ENCODE peak calls at places on chromosomes 11 and 22, in nine cellular contexts. One of them, this sample, is unnamed.

GRCh38 chr11:105000797-105001196 is 22.2 kb downstream of the CASP5 start:
- DNase-seq in cardiac muscle cell: no peak
- DNase-seq in WERI-Rb-1: peak; percentile 12
- DNase-seq in IMR-90: no peak
- DNase-seq in Peyer's patch: peak; percentile 80
- DNase-seq in upper lobe of right lung: no peak
- DNase-seq in body of pancreas: peak; percentile 9
- DNase-seq in coronary artery: no peak
- DNase-seq in fibroblast of lung: no peak
- DNase-seq in this sample: peak; percentile 34

GRCh38 chr11:116657842-116658825 is 114.7 kb downstream of the BUD13 start:
- DNase-seq in cardiac muscle cell: peak; percentile 3
- DNase-seq in WERI-Rb-1: no peak
- DNase-seq in IMR-90: no peak
- DNase-seq in Peyer's patch: no peak
- DNase-seq in upper lobe of right lung: no peak
- DNase-seq in body of pancreas: no peak
- DNase-seq in coronary artery: peak; percentile 38
- DNase-seq in fibroblast of lung: no peak
- DNase-seq in this sample: no peak

GRCh38 chr11:82927264-82927880 is 25.8 kb downstream of the DDIAS start:
- DNase-seq in cardiac muscle cell: peak; percentile 66
- DNase-seq in WERI-Rb-1: no peak
- DNase-seq in IMR-90: peak; percentile 64
- DNase-seq in Peyer's patch: peak; percentile 60
- DNase-seq in upper lobe of right lung: no peak
- DNase-seq in body of pancreas: no peak
- DNase-seq in coronary artery: no peak
- DNase-seq in fibroblast of lung: peak; percentile 69
- DNase-seq in this sample: peak; percentile 7

GRCh38 chr22:18031670-18032454 is 7.5 kb upstream of the MICAL3 start:
- DNase-seq in cardiac muscle cell: peak; percentile 84
- DNase-seq in WERI-Rb-1: no peak
- DNase-seq in IMR-90: peak; percentile 97
- DNase-seq in Peyer's patch: no peak
- DNase-seq in upper lobe of right lung: no peak
- DNase-seq in body of pancreas: peak; percentile 68
- DNase-seq in coronary artery: no peak
- DNase-seq in fibroblast of lung: peak; percentile 82
- DNase-seq in this sample: no peak

GRCh38 chr11:131661137-131661536 is 290.7 kb downstream of the NTM start:
- DNase-seq in cardiac muscle cell: peak; percentile 6
- DNase-seq in WERI-Rb-1: no peak
- DNase-seq in IMR-90: peak; percentile 32
- DNase-seq in Peyer's patch: no peak
- DNase-seq in upper lobe of right lung: no peak
- DNase-seq in body of pancreas: no peak
- DNase-seq in coronary artery: no peak
- DNase-seq in fibroblast of lung: peak; percentile 21
- DNase-seq in this sample: no peak

GRCh38 chr11:18721576-18722292 is 4.3 kb downstream of the IGSF22 start:
- DNase-seq in cardiac muscle cell: peak; percentile 57
- DNase-seq in WERI-Rb-1: peak; percentile 51
- DNase-seq in IMR-90: peak; percentile 34
- DNase-seq in Peyer's patch: peak; percentile 77
- DNase-seq in upper lobe of right lung: no peak
- DNase-seq in body of pancreas: peak; percentile 62
- DNase-seq in coronary artery: no peak
- DNase-seq in fibroblast of lung: peak; percentile 40
- DNase-seq in this sample: peak; percentile 28

GRCh38 chr11:130118636-130119387 is 40.8 kb upstream of the ST14 start:
- DNase-seq in cardiac muscle cell: no peak
- DNase-seq in WERI-Rb-1: no peak
- DNase-seq in IMR-90: no peak
- DNase-seq in Peyer's patch: peak; percentile 58
- DNase-seq in upper lobe of right lung: no peak
- DNase-seq in body of pancreas: no peak
- DNase-seq in coronary artery: no peak
- DNase-seq in fibroblast of lung: no peak
- DNase-seq in this sample: no peak

GRCh38 chr11:14969922-14970323 is 2.2 kb downstream of the CALCA start:
- DNase-seq in cardiac muscle cell: peak; percentile 33
- DNase-seq in WERI-Rb-1: peak; percentile 57
- DNase-seq in IMR-90: peak; percentile 7
- DNase-seq in Peyer's patch: no peak
- DNase-seq in upper lobe of right lung: peak; percentile 72
- DNase-seq in body of pancreas: peak; percentile 62
- DNase-seq in coronary artery: no peak
- DNase-seq in fibroblast of lung: peak; percentile 15
- DNase-seq in this sample: peak; percentile 49

GRCh38 chr11:62444271-62444833 is 25.5 kb downstream of the SCGB1A1 start:
- DNase-seq in cardiac muscle cell: peak; percentile 78
- DNase-seq in WERI-Rb-1: peak; percentile 26
- DNase-seq in IMR-90: peak; percentile 75
- DNase-seq in Peyer's patch: peak; percentile 78
- DNase-seq in upper lobe of right lung: peak; percentile 83
- DNase-seq in body of pancreas: peak; percentile 26
- DNase-seq in coronary artery: peak; percentile 90
- DNase-seq in fibroblast of lung: peak; percentile 53
- DNase-seq in this sample: no peak

GRCh38 chr22:42334875-42335512 is 64.5 kb upstream of the TCF20 start:
- DNase-seq in cardiac muscle cell: no peak
- DNase-seq in WERI-Rb-1: no peak
- DNase-seq in IMR-90: no peak
- DNase-seq in Peyer's patch: no peak
- DNase-seq in upper lobe of right lung: no peak
- DNase-seq in body of pancreas: no peak
- DNase-seq in coronary artery: no peak
- DNase-seq in fibroblast of lung: no peak
- DNase-seq in this sample: no peak

GRCh38 chr11:89381094-89381493 is 110.1 kb downstream of the NOX4 start:
- DNase-seq in cardiac muscle cell: peak; percentile 94
- DNase-seq in WERI-Rb-1: no peak
- DNase-seq in IMR-90: peak; percentile 98
- DNase-seq in Peyer's patch: no peak
- DNase-seq in upper lobe of right lung: no peak
- DNase-seq in body of pancreas: no peak
- DNase-seq in coronary artery: peak; percentile 74
- DNase-seq in fibroblast of lung: peak; percentile 82
- DNase-seq in this sample: no peak

GRCh38 chr11:15918212-15918611 is 438.1 kb downstream of the SOX6 start:
- DNase-seq in cardiac muscle cell: no peak
- DNase-seq in WERI-Rb-1: no peak
- DNase-seq in IMR-90: no peak
- DNase-seq in Peyer's patch: no peak
- DNase-seq in upper lobe of right lung: peak; percentile 8
- DNase-seq in body of pancreas: peak; percentile 12
- DNase-seq in coronary artery: no peak
- DNase-seq in fibroblast of lung: no peak
- DNase-seq in this sample: no peak

DNA sequence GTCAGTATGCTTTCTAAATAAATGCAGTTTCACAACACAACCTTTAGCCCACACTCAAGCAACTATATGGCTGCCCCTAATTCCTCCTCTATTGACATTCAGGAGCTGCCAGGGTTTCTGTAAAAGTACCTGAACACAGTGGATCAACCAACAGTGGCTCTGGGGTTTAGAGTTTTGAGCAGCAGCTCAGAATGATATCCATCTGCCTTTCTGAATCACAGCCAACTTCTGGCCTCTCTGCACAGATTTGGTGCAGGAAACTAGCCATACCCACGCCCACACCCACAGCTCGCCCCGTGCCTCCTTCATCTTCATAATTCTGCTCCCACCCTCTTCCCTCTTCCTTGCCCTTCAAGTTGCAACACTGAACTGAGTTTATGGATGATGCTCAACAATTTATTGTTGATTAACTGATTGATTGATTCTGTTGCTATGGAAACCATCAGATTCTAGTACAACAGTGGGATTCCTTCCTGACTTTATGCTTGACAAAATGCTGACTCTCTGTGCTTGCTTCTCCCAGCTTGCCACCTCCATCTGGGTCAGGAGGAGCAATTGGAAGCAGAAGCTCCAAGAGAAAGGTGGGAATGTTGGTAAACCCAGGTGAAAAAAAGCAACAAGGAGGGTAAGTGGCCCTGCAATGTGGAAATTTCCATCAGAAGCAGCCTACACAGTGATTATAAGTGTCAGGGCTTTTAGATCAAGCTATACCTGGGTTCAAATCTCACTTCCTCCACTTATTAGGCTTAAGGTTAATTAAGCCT is 70.9 kb downstream of the PANX1 start:
- DNase-seq in cardiac muscle cell: no peak
- DNase-seq in WERI-Rb-1: no peak
- DNase-seq in IMR-90: peak; percentile 29
- DNase-seq in Peyer's patch: no peak
- DNase-seq in upper lobe of right lung: no peak
- DNase-seq in body of pancreas: no peak
- DNase-seq in coronary artery: no peak
- DNase-seq in fibroblast of lung: peak; percentile 60
- DNase-seq in this sample: no peak
- TF ChIP-seq CTCF in cardiac muscle cell: no peak
- TF ChIP-seq CTCF in WERI-Rb-1: no peak
- TF ChIP-seq CTCF in IMR-90: no peak
- TF ChIP-seq CTCF in Peyer's patch: no peak
- TF ChIP-seq CTCF in upper lobe of right lung: no peak
- TF ChIP-seq CTCF in body of pancreas: no peak
- TF ChIP-seq CTCF in coronary artery: no peak
- TF ChIP-seq CTCF in fibroblast of lung: no peak
- TF ChIP-seq CTCF in this sample: no peak

GRCh38 chr11:96204366-96204659 is 138.7 kb downstream of the MAML2 start:
- DNase-seq in cardiac muscle cell: peak; percentile 32
- DNase-seq in WERI-Rb-1: no peak
- DNase-seq in IMR-90: no peak
- DNase-seq in Peyer's patch: no peak
- DNase-seq in upper lobe of right lung: no peak
- DNase-seq in body of pancreas: no peak
- DNase-seq in coronary artery: no peak
- DNase-seq in fibroblast of lung: peak; percentile 28
- DNase-seq in this sample: no peak
- H3K27ac ChIP-seq in cardiac muscle cell: no peak overlapping the region
- H3K27ac ChIP-seq in WERI-Rb-1: no peak overlapping the region
- H3K27ac ChIP-seq in IMR-90: no peak overlapping the region
- H3K27ac ChIP-seq in Peyer's patch: peak overlapping the region; percentile 25
- H3K27ac ChIP-seq in upper lobe of right lung: no peak overlapping the region
- H3K27ac ChIP-seq in body of pancreas: no peak overlapping the region
- H3K27ac ChIP-seq in coronary artery: no peak overlapping the region
- H3K27ac ChIP-seq in fibroblast of lung: no peak overlapping the region
- H3K27ac ChIP-seq in this sample: peak overlapping the region; percentile 78

GRCh38 chr22:20099099-20099711 is 16.7 kb upstream of the RANBP1 start:
- DNase-seq in cardiac muscle cell: no peak
- DNase-seq in WERI-Rb-1: no peak
- DNase-seq in IMR-90: no peak
- DNase-seq in Peyer's patch: no peak
- DNase-seq in upper lobe of right lung: no peak
- DNase-seq in body of pancreas: no peak
- DNase-seq in coronary artery: no peak
- DNase-seq in fibroblast of lung: no peak
- DNase-seq in this sample: no peak
- TF ChIP-seq CTCF in cardiac muscle cell: no peak
- TF ChIP-seq CTCF in WERI-Rb-1: no peak
- TF ChIP-seq CTCF in IMR-90: no peak
- TF ChIP-seq CTCF in Peyer's patch: no peak
- TF ChIP-seq CTCF in upper lobe of right lung: no peak
- TF ChIP-seq CTCF in body of pancreas: no peak
- TF ChIP-seq CTCF in coronary artery: no peak
- TF ChIP-seq CTCF in fibroblast of lung: no peak
- TF ChIP-seq CTCF in this sample: no peak

GRCh38 chr11:86737752-86738151 is 62.6 kb upstream of the PRSS23 start:
- DNase-seq in cardiac muscle cell: peak; percentile 87
- DNase-seq in WERI-Rb-1: no peak
- DNase-seq in IMR-90: peak; percentile 49
- DNase-seq in Peyer's patch: no peak
- DNase-seq in upper lobe of right lung: no peak
- DNase-seq in body of pancreas: no peak
- DNase-seq in coronary artery: no peak
- DNase-seq in fibroblast of lung: peak; percentile 78
- DNase-seq in this sample: no peak

GRCh38 chr11:86738615-86739014 is 61.7 kb upstream of the PRSS23 start:
- DNase-seq in cardiac muscle cell: no peak
- DNase-seq in WERI-Rb-1: no peak
- DNase-seq in IMR-90: no peak
- DNase-seq in Peyer's patch: no peak
- DNase-seq in upper lobe of right lung: no peak
- DNase-seq in body of pancreas: no peak
- DNase-seq in coronary artery: no peak
- DNase-seq in fibroblast of lung: no peak
- DNase-seq in this sample: no peak

GRCh38 chr11:86737223-86737622 is 63.1 kb upstream of the PRSS23 start:
- DNase-seq in cardiac muscle cell: no peak
- DNase-seq in WERI-Rb-1: no peak
- DNase-seq in IMR-90: no peak
- DNase-seq in Peyer's patch: no peak
- DNase-seq in upper lobe of right lung: no peak
- DNase-seq in body of pancreas: no peak
- DNase-seq in coronary artery: no peak
- DNase-seq in fibroblast of lung: no peak
- DNase-seq in this sample: no peak

GRCh38 chr11:86735462-86736302 is 63.3 kb upstream of the ME3 start:
- DNase-seq in cardiac muscle cell: peak; percentile 77
- DNase-seq in WERI-Rb-1: no peak
- DNase-seq in IMR-90: peak; percentile 82
- DNase-seq in Peyer's patch: no peak
- DNase-seq in upper lobe of right lung: no peak
- DNase-seq in body of pancreas: no peak
- DNase-seq in coronary artery: no peak
- DNase-seq in fibroblast of lung: peak; percentile 63
- DNase-seq in this sample: no peak

DNA sequence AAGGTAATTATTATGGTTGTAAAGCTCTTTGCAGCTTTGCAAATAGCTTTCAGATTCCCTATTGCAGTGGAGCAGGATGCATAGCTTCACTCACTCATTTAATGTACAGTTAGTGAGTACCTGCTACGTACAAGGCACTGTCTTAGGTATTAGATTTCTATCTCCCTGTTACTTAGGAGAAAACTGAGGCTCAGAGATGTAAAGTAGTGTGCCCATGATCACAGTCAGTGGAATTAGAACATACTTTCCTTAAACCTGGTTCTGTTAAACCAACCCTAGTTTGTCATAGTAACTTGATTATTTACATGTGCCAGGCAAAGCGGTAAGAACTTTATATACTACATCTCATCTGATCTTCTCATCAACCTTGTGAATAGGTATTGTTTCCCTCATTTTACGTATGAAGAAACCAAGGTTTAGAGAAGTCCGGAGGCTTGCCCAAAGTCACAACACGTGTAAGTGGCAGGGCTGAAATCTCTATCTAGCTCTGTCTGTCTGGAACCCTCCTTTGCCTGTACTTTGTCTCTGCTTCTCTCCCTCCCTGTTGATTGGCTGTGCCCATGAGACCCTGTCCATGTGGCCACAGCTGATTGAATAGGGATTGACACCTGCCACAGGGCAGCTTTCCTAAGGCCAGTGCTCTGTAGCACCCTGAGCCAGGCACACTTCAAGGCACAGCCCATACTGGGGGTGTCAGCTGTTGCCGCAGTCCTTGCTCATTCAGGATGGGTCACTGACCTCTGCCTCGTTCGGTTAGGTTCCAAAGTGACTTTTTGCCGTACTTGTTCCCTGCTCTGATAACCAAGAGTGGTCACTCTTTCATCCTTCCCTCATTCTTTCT is 63.8 kb upstream of the PRSS23 start:
- DNase-seq in cardiac muscle cell: no peak
- DNase-seq in WERI-Rb-1: no peak
- DNase-seq in IMR-90: no peak
- DNase-seq in Peyer's patch: no peak
- DNase-seq in upper lobe of right lung: no peak
- DNase-seq in body of pancreas: no peak
- DNase-seq in coronary artery: no peak
- DNase-seq in fibroblast of lung: no peak
- DNase-seq in this sample: no peak
- H3K27ac ChIP-seq in cardiac muscle cell: no peak overlapping the region
- H3K27ac ChIP-seq in WERI-Rb-1: no peak overlapping the region
- H3K27ac ChIP-seq in IMR-90: peak overlapping the region; percentile 28
- H3K27ac ChIP-seq in Peyer's patch: no peak overlapping the region
- H3K27ac ChIP-seq in upper lobe of right lung: no peak overlapping the region
- H3K27ac ChIP-seq in body of pancreas: no peak overlapping the region
- H3K27ac ChIP-seq in coronary artery: no peak overlapping the region
- H3K27ac ChIP-seq in fibroblast of lung: peak overlapping the region; percentile 58
- H3K27ac ChIP-seq in this sample: no peak overlapping the region